ENCODE peak calls at places on chromosomes 6 and 20, in six cellular contexts. P is endothelial cell, K is cardiac muscle cell, I is A549, B is MM.1S, J is left ventricle myocardium inferior. Z is an unnamed sample.
A peak's percentile ranks its signal among the peaks of the same experiment; 100 is the strongest.

GRCh38 chr6:169801396-169802160 is 50.2 kb downstream of the ERMARD start:
- DNase-seq in P (no peak), K (no peak), I (no peak), B (no peak), J (no peak), Z (no peak)

GRCh38 chr20:58127731-58128130 is 100.7 kb downstream of the ANKRD60 start:
- DNase-seq in P (no peak), K (no peak), I (no peak), B (no peak), J (no peak), Z (no peak)

GRCh38 chr6:21278078-21278790 is 315.3 kb upstream of the SOX4 start:
- DNase-seq in P (no peak), K (no peak), I (no peak), B (no peak), J (peak; percentile 21), Z (no peak)

GRCh38 chr6:10759312-10759839 is 11.8 kb downstream of the TMEM14B start:
- DNase-seq in P (no peak), K (peak; percentile 40), I (peak; percentile 91), B (peak; percentile 36), J (no peak), Z (no peak)

GRCh38 chr20:46650575-46651090 is 626 bp downstream of the SLC13A3 start:
- DNase-seq in P (no peak), K (no peak), I (no peak), B (no peak), J (no peak), Z (no peak)

GRCh38 chr6:140372064-140372463 is 997.6 kb upstream of the CITED2 start:
- DNase-seq in P (no peak), K (no peak), I (no peak), B (no peak), J (no peak), Z (no peak)

GRCh38 chr6:160943997-160944396 is 47.6 kb upstream of the MAP3K4 start:
- DNase-seq in P (no peak), K (no peak), I (no peak), B (no peak), J (no peak), Z (no peak)

GRCh38 chr20:53929399-53929798 is 141.0 kb downstream of the BCAS1 start:
- DNase-seq in P (no peak), K (no peak), I (no peak), B (no peak), J (no peak), Z (no peak)

GRCh38 chr6:13256614-13257013 is 71.7 kb downstream of the TBC1D7 start:
- DNase-seq in P (no peak), K (no peak), I (no peak), B (no peak), J (no peak), Z (no peak)

GRCh38 chr20:6034134-6034969 is 19.5 kb downstream of the LRRN4 start:
- DNase-seq in P (no peak), K (peak; percentile 85), I (no peak), B (peak; percentile 36), J (no peak), Z (no peak)

GRCh38 chr20:48153523-48153922 is 368.2 kb upstream of the SULF2 start:
- DNase-seq in P (no peak), K (no peak), I (no peak), B (peak; percentile 73), J (no peak), Z (no peak)

GRCh38 chr20:60715172-60715571 is 536.9 kb upstream of the CDH4 start:
- DNase-seq in P (no peak), K (peak; percentile 16), I (peak; percentile 11), B (no peak), J (no peak), Z (no peak)

GRCh38 chr6:144314562-144314961 is 29.4 kb downstream of the UTRN start:
- DNase-seq in P (no peak), K (no peak), I (no peak), B (no peak), J (no peak), Z (no peak)

GRCh38 chr20:48984575-48985219 is 61.4 kb upstream of the CSE1L start:
- DNase-seq in P (no peak), K (no peak), I (no peak), B (no peak), J (no peak), Z (no peak)

GRCh38 chr6:160127270-160128124 is 5.9 kb downstream of the SLC22A1 start:
- DNase-seq in P (no peak), K (no peak), I (no peak), B (no peak), J (no peak), Z (no peak)

GRCh38 chr6:33566182-33567084 is 13.6 kb downstream of the BAK1 start:
- DNase-seq in P (no peak), K (no peak), I (no peak), B (no peak), J (no peak), Z (no peak)

GRCh38 chr20:47122560-47122959 is 227.9 kb downstream of the EYA2 start:
- DNase-seq in P (no peak), K (no peak), I (no peak), B (no peak), J (no peak), Z (no peak)

GRCh38 chr6:153595903-153596302 is 443.1 kb upstream of the OPRM1 start:
- DNase-seq in P (no peak), K (no peak), I (no peak), B (no peak), J (no peak), Z (no peak)

GRCh38 chr6:96522469-96523009 is 933 bp downstream of the UFL1 start:
- DNase-seq in P (no peak), K (peak; percentile 3), I (peak; percentile 9), B (peak; percentile 22), J (no peak), Z (no peak)

GRCh38 chr6:4565301-4566250 is 210.6 kb upstream of the CDYL start:
- DNase-seq in P (no peak), K (no peak), I (no peak), B (no peak), J (no peak), Z (no peak)

GRCh38 chr6:149224399-149224798 is 93.1 kb upstream of the TAB2 start:
- DNase-seq in P (no peak), K (no peak), I (no peak), B (no peak), J (no peak), Z (no peak)

GRCh38 chr6:161374971-161375873 is 101.4 kb upstream of the AGPAT4 start:
- DNase-seq in P (peak; percentile 30), K (peak; percentile 48), I (peak; percentile 14), B (peak; percentile 73), J (peak; percentile 62), Z (peak; percentile 58)

GRCh38 chr6:145964948-145965366 is 799 bp upstream of the SHPRH start:
- DNase-seq in P (no peak), K (no peak), I (no peak), B (no peak), J (no peak), Z (no peak)

GRCh38 chr6:157868835-157869234 is 45.8 kb downstream of the SNX9 start:
- DNase-seq in P (peak; percentile 13), K (no peak), I (no peak), B (no peak), J (no peak), Z (no peak)

GRCh38 chr6:27565839-27566779 is 93.2 kb upstream of the ZNF184 start:
- DNase-seq in P (no peak), K (peak; percentile 18), I (peak; percentile 75), B (no peak), J (no peak), Z (no peak)

DNA sequence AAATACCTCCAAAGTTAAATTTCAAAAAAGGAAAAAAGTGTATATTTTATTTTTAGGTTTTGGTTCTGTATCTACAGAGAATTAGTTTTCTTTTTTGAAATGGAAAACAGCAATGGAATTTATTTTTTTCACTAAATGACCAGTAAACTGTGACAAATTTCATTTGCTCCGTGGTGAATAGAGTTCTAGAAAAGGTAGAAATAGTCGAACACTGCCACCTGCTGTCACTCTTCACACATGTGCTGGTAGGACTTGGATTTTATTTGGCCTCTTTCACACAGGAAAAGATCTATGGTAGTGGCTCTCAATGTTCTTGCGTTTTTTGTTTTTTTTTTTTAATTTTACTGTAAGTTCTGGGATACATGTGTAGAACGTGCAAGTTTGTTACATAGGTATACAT is 312.5 kb downstream of the EYA4 start:
- DNase-seq in P (peak; percentile 43), K (peak; percentile 76), I (peak; percentile 74), B (peak; percentile 63), J (no peak), Z (peak; percentile 17)
- TF ChIP-seq CTCF in P (peak; percentile 72), K (peak; percentile 62), I (peak; percentile 72), B (peak; percentile 55), J (peak; percentile 68), Z (peak; percentile 57)

GRCh38 chr6:51934098-51934497 is 153.3 kb downstream of the PKHD1 start:
- DNase-seq in P (peak; percentile 8), K (no peak), I (peak; percentile 31), B (peak; percentile 8), J (no peak), Z (no peak)
- TF ChIP-seq CTCF in P (peak; percentile 65), K (no peak), I (no peak), B (peak; percentile 30), J (no peak), Z (no peak)

GRCh38 chr6:63572733-63573139 is 456 bp downstream of the LOC128125822 start:
- DNase-seq in P (no peak), K (no peak), I (no peak), B (no peak), J (no peak), Z (no peak)

GRCh38 chr6:63573899-63574553 is 1.7 kb downstream of the LOC128125822 start:
- DNase-seq in P (peak; percentile 42), K (peak; percentile 50), I (peak; percentile 84), B (peak; percentile 59), J (no peak), Z (no peak)

GRCh38 chr6:63571883-63572732 is at the start of the genes LOC128125822 and PTP4A1:
- DNase-seq in P (peak; percentile 98), K (peak; percentile 98), I (peak; percentile 98), B (peak; percentile 97), J (peak; percentile 97), Z (peak; percentile 95)

GRCh38 chr6:63573140-63573898 is 1.0 kb downstream of the LOC128125822 start:
- DNase-seq in P (peak; percentile 66), K (peak; percentile 71), I (peak; percentile 79), B (peak; percentile 86), J (peak; percentile 76), Z (peak; percentile 86)

GRCh38 chr6:63571382-63571882 is 848 bp upstream of the LOC128125822 start:
- DNase-seq in P (no peak), K (no peak), I (no peak), B (no peak), J (no peak), Z (no peak)
- TF ChIP-seq CTCF in P (no peak), K (no peak), I (peak; percentile 15), B (no peak), J (no peak), Z (no peak)

GRCh38 chr6:34793877-34794276 is 2.0 kb downstream of the BLTP3A start:
- DNase-seq in P (no peak), K (no peak), I (no peak), B (no peak), J (no peak), Z (no peak)

GRCh38 chr6:34791164-34791841 is 580 bp upstream of the BLTP3A start:
- DNase-seq in P (peak; percentile 25), K (peak; percentile 67), I (peak; percentile 49), B (peak; percentile 45), J (peak; percentile 64), Z (peak; percentile 23)

GRCh38 chr6:34792605-34793500 is 970 bp downstream of the BLTP3A start:
- DNase-seq in P (peak; percentile 29), K (peak; percentile 35), I (peak; percentile 23), B (peak; percentile 46), J (no peak), Z (peak; percentile 19)

GRCh38 chr6:34795836-34796425 is 4.0 kb downstream of the BLTP3A start:
- DNase-seq in P (no peak), K (no peak), I (peak; percentile 7), B (no peak), J (no peak), Z (no peak)

GRCh38 chr6:34791842-34792604 is at the start of gene BLTP3A:
- DNase-seq in P (peak; percentile 73), K (peak; percentile 92), I (peak; percentile 61), B (peak; percentile 85), J (peak; percentile 78), Z (peak; percentile 41)
- TF ChIP-seq CTCF in P (no peak), K (no peak), I (no peak), B (no peak), J (peak; percentile 25), Z (peak; percentile 34)